ENCODE peak calls at places on chromosomes 16 and 17, in five cellular contexts. E is A549, L is K562, R is upper lobe of left lung, O is GM12878. T is an unnamed sample. For H3K4me1, the result is how much of the 10 kb centered on the place peaks cover.

GRCh38 chr16:27852681-27853080 is 210.8 kb downstream of the GSG1L start:
- ATAC-seq in E (no peak), L (no peak), R (no peak), O (no peak), T (no peak)

GRCh38 chr17:60065867-60066266 is 12.9 kb downstream of the HEATR6 start:
- ATAC-seq in E (no peak), L (no peak), R (no peak), O (no peak), T (no peak)

GRCh38 chr16:4664538-4665418 is 28.6 kb upstream of the NUDT16L1 start:
- ATAC-seq in E (no peak), L (no peak), R (peak), O (peak), T (no peak)

GRCh38 chr16:72246423-72246822 is 74.5 kb upstream of the PMFBP1 start:
- ATAC-seq in E (no peak), L (no peak), R (no peak), O (peak), T (no peak)

GRCh38 chr17:29847527-29847931 is 82.5 kb downstream of the SSH2 start:
- ATAC-seq in E (no peak), L (peak), R (no peak), O (no peak), T (no peak)

GRCh38 chr17:36869856-36870617 is 67.2 kb upstream of the LHX1 start:
- ATAC-seq in E (peak), L (peak), R (no peak), O (no peak), T (no peak)

GRCh38 chr16:68289621-68290329 is 21.0 kb downstream of the SLC7A6OS start:
- ATAC-seq in E (no peak), L (peak), R (no peak), O (peak), T (no peak)

GRCh38 chr16:4737545-4737944 is 3.2 kb downstream of the DNAAF8 start:
- ATAC-seq in E (no peak), L (no peak), R (no peak), O (no peak), T (no peak)

GRCh38 chr17:16997514-16998429 is 25.9 kb upstream of the TNFRSF13B start:
- ATAC-seq in E (peak), L (no peak), R (peak), O (peak), T (no peak)

GRCh38 chr17:69773081-69773480 is 301.9 kb upstream of the KCNJ16 start:
- ATAC-seq in E (no peak), L (no peak), R (no peak), O (no peak), T (no peak)

GRCh38 chr16:79721186-79721745 is 120.7 kb upstream of the MAF start:
- ATAC-seq in E (no peak), L (no peak), R (no peak), O (no peak), T (no peak)

GRCh38 chr16:56551796-56552738 is 12.8 kb upstream of the MT4 start:
- ATAC-seq in E (no peak), L (no peak), R (no peak), O (peak), T (no peak)

GRCh38 chr17:72270530-72270929 is 149.7 kb downstream of the SOX9 start:
- ATAC-seq in E (no peak), L (no peak), R (no peak), O (no peak), T (no peak)

GRCh38 chr17:17235212-17236174 is 1.5 kb downstream of the FLCN start:
- ATAC-seq in E (no peak), L (peak), R (peak), O (no peak), T (no peak)

GRCh38 chr16:57623251-57624043 is 5.0 kb upstream of the ADGRG1 start:
- ATAC-seq in E (peak), L (peak), R (peak), O (no peak), T (no peak)

GRCh38 chr17:81549031-81549557 is 3.1 kb downstream of the FAAP100 start:
- ATAC-seq in E (no peak), L (no peak), R (no peak), O (no peak), T (no peak)

GRCh38 chr17:7279453-7279852 is 2.1 kb upstream of the SLC2A4 start:
- ATAC-seq in E (no peak), L (no peak), R (no peak), O (no peak), T (no peak)

GRCh38 chr16:46793841-46794240 is 37.1 kb downstream of the C16orf87 start:
- ATAC-seq in E (no peak), L (no peak), R (no peak), O (no peak), T (no peak)

GRCh38 chr17:67477687-67478086 is 100.6 kb downstream of the PITPNC1 start:
- ATAC-seq in E (no peak), L (no peak), R (no peak), O (no peak), T (no peak)

GRCh38 chr16:73171901-73172619 is 124.1 kb upstream of the ZFHX3 start:
- ATAC-seq in E (no peak), L (no peak), R (peak), O (no peak), T (no peak)

GRCh38 chr16:57969451-57970123 is 1.3 kb downstream of the CNGB1 start:
- ATAC-seq in E (no peak), L (peak), R (peak), O (no peak), T (no peak)

GRCh38 chr16:30562021-30562420 is 3.8 kb upstream of the ZNF764 start:
- ATAC-seq in E (no peak), L (no peak), R (no peak), O (no peak), T (no peak)

GRCh38 chr16:20042848-20043247 is 30.8 kb downstream of the GPR139 start:
- ATAC-seq in E (no peak), L (peak), R (no peak), O (no peak), T (no peak)

GRCh38 chr16:56783332-56783731 is 53.4 kb downstream of the NUP93 start:
- ATAC-seq in E (no peak), L (no peak), R (no peak), O (no peak), T (no peak)

GRCh38 chr16:29804455-29805231 is 1.7 kb upstream of the MAZ start:
- ATAC-seq in E (peak), L (peak), R (peak), O (no peak), T (peak)

GRCh38 chr16:30030841-30031413 is at the start of gene TLCD3B:
- ATAC-seq in E (peak), L (no peak), R (no peak), O (no peak), T (no peak)

GRCh38 chr17:78791840-78792709 is 10.0 kb upstream of the CYTH1 start:
- ATAC-seq in E (peak), L (no peak), R (no peak), O (no peak), T (no peak)

GRCh38 chr17:40974366-40974765 is 7.6 kb upstream of the KRT39 start:
- ATAC-seq in E (no peak), L (no peak), R (no peak), O (no peak), T (no peak)

GRCh38 chr17:67481808-67482207 is 104.7 kb downstream of the PITPNC1 start:
- ATAC-seq in E (no peak), L (no peak), R (no peak), O (no peak), T (no peak)

GRCh38 chr17:44353656-44354331 is 8.7 kb downstream of the GRN start:
- ATAC-seq in E (no peak), L (no peak), R (no peak), O (no peak), T (peak)

GRCh38 chr17:69913241-69914015 is 161.6 kb upstream of the KCNJ16 start:
- ATAC-seq in E (no peak), L (no peak), R (no peak), O (no peak), T (no peak)

GRCh38 chr16:81499576-81500380 is 55.2 kb downstream of the CMIP start:
- ATAC-seq in E (no peak), L (no peak), R (no peak), O (no peak), T (no peak)

DNA sequence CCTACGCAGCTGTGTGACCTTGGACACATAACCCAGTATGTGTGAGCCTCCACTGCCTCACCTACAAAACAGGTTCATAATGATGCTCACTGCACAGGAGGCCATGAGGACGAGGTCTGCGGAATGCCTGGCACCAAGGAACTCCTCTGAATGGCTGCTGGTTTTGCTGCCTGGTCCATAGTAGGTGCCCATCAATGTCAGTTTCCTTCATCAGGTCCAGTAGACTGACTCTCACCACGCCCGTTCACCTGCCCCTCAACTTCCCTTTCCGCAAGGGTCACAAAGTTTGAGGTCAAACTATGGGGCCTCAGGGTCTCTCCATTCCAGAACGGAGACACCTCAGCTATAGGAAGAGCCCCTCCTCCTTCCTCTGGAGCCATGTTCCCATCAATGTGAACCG is 8.8 kb downstream of the PNMT start:
- ATAC-seq in E (no peak), L (no peak), R (no peak), O (no peak), T (no peak)
- H3K4me1 ChIP-seq in E (under half), L (under half), R (half or more), O (under half), T (under half)

GRCh38 chr16:88195911-88196465 is 186.8 kb upstream of the ZNF469 start:
- ATAC-seq in E (no peak), L (no peak), R (no peak), O (no peak), T (no peak)
- TF ChIP-seq POLR2A in E (no peak), L (no peak), R (no peak), O (no peak), T (no peak)

GRCh38 chr16:85611455-85612190 is 1.5 kb upstream of the GSE1 start:
- ATAC-seq in E (peak), L (peak), R (peak), O (peak), T (peak)
- TF ChIP-seq EP300 in E (peak), L (no peak), R (no peak), O (no peak), T (no peak)

DNA sequence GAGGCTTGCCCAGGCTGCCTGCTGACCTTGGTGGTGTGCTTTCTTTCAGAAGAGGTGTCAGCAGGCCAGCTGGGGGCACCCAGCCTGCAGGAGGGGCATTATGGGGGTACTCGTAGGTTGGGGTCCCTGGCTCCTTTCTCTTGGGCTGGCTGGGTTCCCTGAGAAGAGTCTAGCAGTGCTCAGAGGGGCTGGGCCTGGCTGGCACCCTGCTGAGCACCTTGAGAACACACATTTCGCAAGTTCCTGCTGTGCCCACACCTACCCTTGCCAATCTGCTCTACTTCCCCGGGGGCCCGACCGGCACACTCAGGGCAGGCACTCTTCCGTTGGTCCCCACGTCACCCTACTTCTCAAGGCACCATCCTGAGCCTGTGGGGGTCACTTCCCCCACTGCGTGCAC is 5.1 kb downstream of the CEMP1 start:
- ATAC-seq in E (no peak), L (no peak), R (no peak), O (no peak), T (no peak)
- H3K4me1 ChIP-seq in E (under half), L (under half), R (under half), O (under half), T (under half)

GRCh38 chr16:69419956-69420355 is 4.5 kb upstream of the CYB5B start:
- ATAC-seq in E (no peak), L (no peak), R (no peak), O (no peak), T (no peak)

GRCh38 chr16:69428652-69429051 is 4.2 kb downstream of the CYB5B start:
- ATAC-seq in E (no peak), L (no peak), R (no peak), O (no peak), T (no peak)

GRCh38 chr16:69424935-69425784 is 741 bp downstream of the CYB5B start:
- ATAC-seq in E (peak), L (peak), R (no peak), O (peak), T (no peak)

GRCh38 chr16:69423189-69423588 is 1.2 kb upstream of the CYB5B start:
- ATAC-seq in E (no peak), L (no peak), R (no peak), O (no peak), T (no peak)

GRCh38 chr16:69424053-69424934 is at the start of gene CYB5B:
- ATAC-seq in E (peak), L (peak), R (peak), O (peak), T (peak)
- TF ChIP-seq POLR2A in E (peak), L (peak), R (peak), O (peak), T (peak)

GRCh38 chr17:77778636-77779524 is 179.6 kb upstream of the TNRC6C start:
- ATAC-seq in E (peak), L (no peak), R (peak), O (no peak), T (peak)
- TF ChIP-seq EP300 in E (no peak), L (no peak), R (no peak), O (no peak), T (no peak)

DNA sequence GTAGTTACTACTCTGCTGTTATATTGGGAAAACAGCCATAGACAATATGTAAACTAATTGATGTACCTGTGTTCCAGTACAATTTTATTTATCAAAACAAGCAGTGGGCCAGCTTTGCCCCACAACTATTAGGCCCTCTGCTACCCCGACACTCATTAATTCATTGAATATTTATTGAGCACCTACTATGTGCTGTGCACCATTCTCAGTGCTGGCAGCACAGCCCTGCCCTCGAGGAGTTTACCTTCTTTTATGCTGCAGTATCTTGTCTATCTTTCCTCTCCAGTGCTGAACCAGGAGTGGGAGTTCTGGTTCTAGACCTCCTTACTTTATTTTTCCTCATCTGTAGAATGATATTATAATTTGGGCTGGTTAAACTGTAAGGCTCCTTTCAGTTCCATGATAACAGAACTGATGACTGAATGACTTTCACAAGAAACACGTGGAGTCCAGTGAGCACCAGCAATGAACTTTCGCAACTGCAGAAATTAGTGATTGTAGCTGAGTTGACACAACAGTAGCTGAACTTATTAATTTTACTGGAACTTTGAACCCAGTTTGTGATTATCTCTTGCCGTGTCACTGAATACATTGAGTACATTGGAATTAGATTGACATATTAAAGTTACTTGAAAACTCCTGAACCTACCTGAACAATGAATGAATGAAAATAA is 2.4 kb downstream of the GOSR2 start:
- ATAC-seq in E (no peak), L (no peak), R (no peak), O (no peak), T (no peak)
- H3K4me1 ChIP-seq in E (under half), L (under half), R (half or more), O (under half), T (half or more)